ENCODE peak calls at places on chromosome 6, in eight cellular contexts. T is CD4-positive, alpha-beta T cell; A is endodermal cell; G is gastrocnemius medialis; E is heart left ventricle; F is psoas muscle; Q is lung; C is endothelial cell of umbilical vein. H is an unnamed sample.

GRCh38 chr6:96089173-96089572 is 73.4 kb downstream of the FUT9 start:
- DNase-seq in A (peak; percentile 80), C (no peak), G (no peak), F (no peak), T (no peak), E (no peak), Q (no peak), H (no peak)

GRCh38 chr6:170085475-170086401 is 205.1 kb downstream of the DLL1 start:
- DNase-seq in C (no peak), G (no peak), A (peak; percentile 38), T (no peak), F (no peak), E (no peak), Q (no peak), H (no peak)

GRCh38 chr6:167996424-167997199 is 859 bp upstream of the KIF25 start:
- DNase-seq in G (no peak), A (peak; percentile 61), T (no peak), E (no peak), F (no peak), C (no peak), Q (peak; percentile 26), H (no peak)

GRCh38 chr6:150006961-150007464 is 18.3 kb downstream of the RAET1L start:
- DNase-seq in G (no peak), E (no peak), F (no peak), A (peak; percentile 67), C (no peak), T (peak; percentile 24), Q (no peak), H (peak; percentile 46)

GRCh38 chr6:158008894-158009891 is 27.5 kb downstream of the SYNJ2 start:
- DNase-seq in T (peak; percentile 27), F (peak; percentile 81), C (peak; percentile 89), E (peak; percentile 74), G (peak; percentile 44), A (no peak), Q (no peak), H (no peak)

GRCh38 chr6:34518669-34519365 is 37.3 kb downstream of the SPDEF start:
- DNase-seq in C (no peak), A (peak; percentile 27), F (peak; percentile 23), G (no peak), T (no peak), Q (no peak), E (no peak), H (no peak)

GRCh38 chr6:166728884-166729530 is 102.0 kb upstream of the RPS6KA2 start:
- DNase-seq in A (no peak), Q (no peak), C (no peak), G (no peak), E (no peak), T (no peak), F (no peak), H (no peak)

GRCh38 chr6:16286151-16286522 is 47.8 kb downstream of the GMPR start:
- DNase-seq in F (no peak), T (no peak), C (peak; percentile 19), G (peak; percentile 45), E (no peak), A (peak; percentile 94), Q (no peak), H (peak; percentile 63)

DNA sequence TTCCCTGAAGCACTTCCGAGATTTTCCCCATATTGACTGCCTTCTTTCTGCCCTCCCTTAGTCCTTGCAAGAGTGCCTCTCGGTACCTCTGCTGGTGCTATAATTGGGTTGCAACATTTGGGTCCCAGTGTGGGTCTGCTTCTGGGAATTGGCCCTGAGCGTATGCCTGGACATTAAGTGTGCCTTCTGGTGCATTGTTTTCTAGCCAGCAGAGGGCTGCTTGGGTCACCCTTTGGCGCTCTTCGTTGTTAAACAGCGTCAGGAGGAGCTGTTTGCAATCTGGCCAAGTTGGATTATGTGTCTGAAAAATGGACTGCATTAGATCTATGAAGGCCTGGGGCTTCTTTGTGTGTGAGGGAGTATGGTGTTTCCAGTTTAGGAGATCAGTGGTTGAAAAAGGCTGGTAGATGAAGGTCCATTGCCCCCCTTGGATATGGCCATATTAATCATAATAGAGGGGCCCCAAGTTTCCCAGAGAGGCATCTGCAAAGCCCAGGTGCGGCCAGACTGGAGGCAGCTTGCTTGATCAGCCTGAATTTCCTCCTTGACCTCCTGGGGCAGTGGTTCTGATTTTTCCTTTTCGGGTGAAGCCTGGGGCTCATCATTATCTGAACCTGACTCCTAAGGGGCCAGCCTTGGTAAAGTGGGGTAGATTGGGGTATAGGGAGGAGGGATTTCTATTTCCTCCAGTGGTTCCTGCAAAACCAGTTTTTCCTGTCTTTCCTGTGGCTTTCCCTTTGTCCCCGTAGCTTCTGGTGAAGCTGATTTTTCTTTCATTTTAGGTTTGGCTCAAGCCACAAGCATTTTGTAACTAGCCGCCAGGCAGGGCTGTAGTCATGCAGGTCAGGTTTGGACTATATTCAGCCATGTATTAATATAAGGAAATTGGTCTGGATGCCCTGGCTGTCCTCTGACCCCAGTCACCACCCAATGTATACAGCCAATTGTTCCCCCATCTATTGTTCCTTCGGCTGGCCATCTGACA is 85.4 kb upstream of the GPR6 start:
- DNase-seq in A (peak; percentile 58), E (no peak), Q (peak; percentile 54), C (no peak), T (no peak), G (no peak), F (no peak), H (no peak)
- TF ChIP-seq CTCF in A (peak; percentile 46), E (no peak), Q (no peak), C (no peak), T (no peak), G (no peak), F (no peak), H (no peak)

GRCh38 chr6:6723316-6723715 is 134.8 kb downstream of the LY86 start:
- DNase-seq in E (no peak), G (no peak), A (no peak), F (no peak), C (peak; percentile 13), Q (no peak), T (no peak), H (no peak)

GRCh38 chr6:6725834-6726194 is 137.3 kb downstream of the LY86 start:
- DNase-seq in Q (no peak), E (no peak), A (no peak), T (no peak), G (no peak), C (no peak), F (no peak), H (no peak)

GRCh38 chr6:6724319-6725119 is 136.0 kb downstream of the LY86 start:
- DNase-seq in A (peak; percentile 92), Q (peak; percentile 63), T (peak; percentile 65), E (peak; percentile 83), C (peak; percentile 90), G (peak; percentile 69), F (peak; percentile 84), H (no peak)

GRCh38 chr6:6723792-6724318 is 135.3 kb downstream of the LY86 start:
- DNase-seq in F (no peak), T (no peak), E (no peak), C (no peak), G (no peak), Q (no peak), A (no peak), H (no peak)

GRCh38 chr6:6725120-6725833 is 136.8 kb downstream of the LY86 start:
- DNase-seq in A (peak; percentile 90), F (no peak), T (no peak), E (no peak), C (no peak), G (peak; percentile 54), Q (no peak), H (no peak)
- H3K27ac ChIP-seq in A (no peak overlapping the region), F (peak overlapping the region; percentile 88), T (no peak overlapping the region), E (peak overlapping the region; percentile 82), C (peak overlapping the region; percentile 59), G (peak overlapping the region; percentile 84), Q (peak overlapping the region; percentile 93), H (peak overlapping the region; percentile 65)

GRCh38 chr6:100096356-100096755 is 102.3 kb upstream of the MCHR2 start:
- DNase-seq in T (no peak), G (no peak), E (no peak), Q (no peak), F (no peak), A (no peak), C (no peak), H (no peak)

GRCh38 chr6:100100776-100101175 is 106.8 kb upstream of the MCHR2 start:
- DNase-seq in E (no peak), G (no peak), Q (no peak), T (no peak), A (no peak), C (no peak), F (no peak), H (no peak)

GRCh38 chr6:100096936-100097335 is 102.9 kb upstream of the MCHR2 start:
- DNase-seq in G (no peak), T (no peak), E (no peak), F (no peak), Q (no peak), C (no peak), A (no peak), H (no peak)

GRCh38 chr6:100101656-100102055 is 107.6 kb upstream of the MCHR2 start:
- DNase-seq in T (no peak), F (no peak), G (no peak), E (no peak), A (no peak), Q (no peak), C (no peak), H (no peak)

DNA sequence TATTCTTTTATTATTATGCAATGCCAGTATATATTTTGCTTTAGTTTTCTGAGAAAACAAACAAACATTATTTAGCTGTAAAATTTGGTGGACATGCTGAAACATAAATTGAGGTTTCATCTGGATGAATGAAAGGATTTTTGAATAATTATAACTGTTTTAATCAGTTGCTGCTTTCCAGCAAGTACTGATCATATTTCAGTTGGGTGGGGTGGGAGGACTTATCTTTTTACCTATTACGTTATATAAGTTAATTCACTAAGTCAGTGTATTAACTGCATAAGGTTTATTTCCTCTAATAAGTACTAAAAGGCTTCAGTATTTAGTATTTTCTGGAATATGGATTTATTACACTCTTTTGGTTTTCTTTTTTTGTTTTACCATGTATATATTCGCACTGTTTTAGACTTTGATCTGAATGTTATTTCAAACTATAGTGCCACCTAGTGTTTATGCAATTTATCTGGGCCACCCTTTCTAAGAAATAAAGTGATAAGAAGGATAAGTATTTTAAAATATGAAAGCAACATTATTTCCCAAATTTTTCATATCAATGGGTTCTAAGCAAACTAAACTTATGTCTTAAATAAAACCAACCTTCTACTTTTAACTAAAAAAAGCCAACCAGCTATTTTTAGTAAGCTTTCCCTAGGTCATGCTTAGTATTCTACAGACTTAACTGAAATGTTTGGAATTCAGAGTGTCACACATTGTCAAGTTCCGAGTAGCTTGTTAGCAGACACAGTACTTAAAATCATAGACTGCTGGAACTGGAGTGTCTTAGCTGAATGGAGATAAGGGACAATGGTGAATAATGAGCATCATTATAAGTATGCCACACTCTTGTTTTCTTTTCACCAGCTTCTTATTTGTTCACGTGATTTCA is 105.4 kb upstream of the MCHR2 start:
- DNase-seq in A (no peak), G (no peak), Q (no peak), E (no peak), F (no peak), T (no peak), C (peak; percentile 44), H (no peak)
- TF ChIP-seq CTCF in A (peak; percentile 79), G (peak; percentile 70), Q (peak; percentile 12), E (peak; percentile 50), F (peak; percentile 68), T (peak; percentile 40), C (peak; percentile 26), H (no peak)

GRCh38 chr6:43052842-43053544 is 658 bp downstream of the CUL7 start:
- DNase-seq in A (peak; percentile 77), G (peak; percentile 38), Q (no peak), T (peak; percentile 18), F (peak; percentile 63), E (peak; percentile 41), C (peak; percentile 53), H (no peak)

GRCh38 chr6:43050981-43051380 is 2.7 kb downstream of the CUL7 start:
- DNase-seq in A (no peak), F (no peak), E (no peak), C (no peak), G (no peak), Q (no peak), T (no peak), H (no peak)

GRCh38 chr6:43054206-43054943 is 724 bp upstream of the CUL7 start:
- DNase-seq in F (no peak), G (no peak), E (no peak), Q (no peak), T (no peak), C (peak; percentile 13), A (no peak), H (no peak)

GRCh38 chr6:43053545-43054205 is at the start of gene CUL7:
- DNase-seq in Q (peak; percentile 93), T (peak; percentile 89), E (peak; percentile 96), A (peak; percentile 94), G (peak; percentile 91), C (peak; percentile 95), F (peak; percentile 96), H (peak; percentile 96)

GRCh38 chr6:43052225-43052841 is 1.3 kb downstream of the CUL7 start:
- DNase-seq in T (no peak), G (no peak), Q (no peak), F (no peak), E (peak; percentile 38), A (no peak), C (no peak), H (no peak)
- H3K27ac ChIP-seq in T (peak overlapping the region; percentile 76), G (peak overlapping the region; percentile 86), Q (peak overlapping the region; percentile 43), F (peak overlapping the region; percentile 90), E (peak overlapping the region; percentile 94), A (no peak overlapping the region), C (no peak overlapping the region), H (peak overlapping the region; percentile 98)

H was measured in ascending aorta.